ENCODE peak calls at places on chromosomes 2 and 18, in nine cellular contexts. L is choroid plexus epithelial cell, X is heart left ventricle, D is aorta, Y is RWPE2, J is astrocyte of the cerebellum, S is kidney, Z is DND-41, G is HAP-1. V is an unnamed sample.

GRCh38 chr2:213640742-213641425 is 356.6 kb downstream of the SPAG16 start:
- DNase-seq in J (no peak), Y (no peak), S (no peak), D (no peak), G (no peak), X (no peak), Z (no peak), L (no peak), V (no peak)

GRCh38 chr2:171669121-171669520 is 18.1 kb upstream of the DYNC1I2 start:
- DNase-seq in Z (no peak), L (no peak), Y (no peak), X (no peak), S (no peak), J (no peak), D (no peak), G (peak), V (no peak)

GRCh38 chr2:190551928-190552327 is 17.4 kb upstream of the NEMP2 start:
- DNase-seq in J (no peak), G (no peak), S (no peak), Z (no peak), X (peak), L (peak), D (no peak), Y (no peak), V (no peak)

GRCh38 chr2:201470821-201471731 is 19.5 kb downstream of the STRADB start:
- DNase-seq in S (no peak), Y (no peak), X (peak), G (no peak), J (no peak), Z (no peak), L (peak), D (no peak), V (no peak)

GRCh38 chr18:62037989-62038778 is 145.4 kb upstream of the RNF152 start:
- DNase-seq in X (no peak), S (no peak), L (peak), J (no peak), G (no peak), Y (no peak), Z (no peak), D (no peak), V (no peak)

GRCh38 chr2:28413152-28413895 is 20.7 kb downstream of the FOSL2 start:
- DNase-seq in D (peak), G (no peak), X (peak), S (no peak), Y (no peak), J (no peak), Z (peak), L (peak), V (no peak)

GRCh38 chr18:79411614-79412526 is 16.1 kb downstream of the NFATC1 start:
- DNase-seq in L (peak), J (no peak), S (peak), Z (no peak), X (no peak), Y (no peak), G (no peak), D (peak), V (no peak)

GRCh38 chr2:32902174-32902573 is 44.6 kb upstream of the LTBP1 start:
- DNase-seq in L (no peak), X (no peak), Z (no peak), J (no peak), G (no peak), D (no peak), S (no peak), Y (no peak), V (no peak)

DNA sequence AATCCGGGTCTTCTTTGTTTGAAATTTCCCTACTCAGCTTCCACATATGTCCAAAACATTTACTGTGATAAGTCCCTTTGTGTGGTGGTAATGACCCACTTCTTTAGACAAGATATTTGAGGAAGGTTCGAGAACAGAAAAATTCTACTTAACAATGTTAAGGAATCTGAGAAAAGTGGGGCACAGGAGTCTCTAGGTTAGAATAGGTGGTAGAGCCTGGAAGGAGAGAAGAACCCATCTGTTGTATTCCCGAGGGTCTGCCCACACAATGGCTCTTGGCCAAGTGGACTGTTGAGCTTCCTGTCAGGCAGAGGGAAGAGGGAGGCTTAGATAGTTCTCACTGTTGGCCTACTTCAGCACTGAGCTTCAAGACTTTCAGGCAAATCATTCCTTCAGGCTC is 4.3 kb downstream of the IGFBP2 start:
- DNase-seq in L (no peak), D (no peak), Y (no peak), X (no peak), Z (no peak), S (no peak), G (no peak), J (no peak), V (no peak)
- H3K4me3 ChIP-seq in L (no peak), D (no peak), Y (no peak), X (no peak), Z (peak), S (no peak), G (no peak), J (no peak), V (no peak)

DNA sequence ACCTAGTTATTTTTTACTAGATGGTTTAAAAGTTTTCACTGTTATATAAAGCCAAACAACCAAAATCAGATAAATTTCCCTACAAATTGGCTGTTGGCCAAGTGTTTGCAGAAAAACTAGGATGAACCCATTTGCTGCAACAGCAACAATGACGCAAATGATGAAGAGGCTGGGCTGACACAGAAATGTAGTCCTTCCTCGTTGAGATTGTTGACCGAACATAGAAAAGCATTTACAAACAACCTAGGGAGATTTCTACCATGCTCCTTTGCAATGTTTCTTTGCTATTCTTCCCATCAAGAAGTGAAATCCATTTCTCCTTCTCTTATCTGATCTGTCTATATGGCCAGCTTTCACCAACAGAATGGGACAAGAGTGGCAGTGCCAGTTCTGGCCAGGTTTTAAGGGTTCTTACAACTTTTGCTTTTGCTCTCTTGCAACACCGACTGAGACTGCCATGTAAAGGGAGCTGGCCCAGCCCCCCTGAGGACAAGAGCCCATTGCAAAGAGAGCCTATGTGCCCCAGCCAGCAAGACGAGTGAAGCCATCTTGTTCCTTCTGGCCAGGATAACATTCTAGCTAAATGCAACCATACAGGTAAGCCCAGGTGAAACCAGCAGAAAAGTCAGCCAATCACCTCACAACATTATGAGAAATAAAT is 100.9 kb upstream of the RND3 start:
- DNase-seq in L (no peak), G (no peak), Y (no peak), X (no peak), J (no peak), Z (no peak), D (no peak), S (no peak), V (no peak)
- H3K4me3 ChIP-seq in L (no peak), G (no peak), Y (no peak), X (no peak), J (no peak), Z (no peak), D (no peak), S (no peak), V (no peak)

GRCh38 chr2:66573866-66574265 is 138.9 kb downstream of the MEIS1 start:
- DNase-seq in Y (no peak), X (no peak), G (no peak), S (no peak), D (no peak), J (no peak), Z (no peak), L (no peak), V (no peak)
- H3K4me3 ChIP-seq in Y (no peak), X (no peak), G (no peak), S (peak), D (no peak), J (peak), Z (no peak), L (no peak), V (no peak)

DNA sequence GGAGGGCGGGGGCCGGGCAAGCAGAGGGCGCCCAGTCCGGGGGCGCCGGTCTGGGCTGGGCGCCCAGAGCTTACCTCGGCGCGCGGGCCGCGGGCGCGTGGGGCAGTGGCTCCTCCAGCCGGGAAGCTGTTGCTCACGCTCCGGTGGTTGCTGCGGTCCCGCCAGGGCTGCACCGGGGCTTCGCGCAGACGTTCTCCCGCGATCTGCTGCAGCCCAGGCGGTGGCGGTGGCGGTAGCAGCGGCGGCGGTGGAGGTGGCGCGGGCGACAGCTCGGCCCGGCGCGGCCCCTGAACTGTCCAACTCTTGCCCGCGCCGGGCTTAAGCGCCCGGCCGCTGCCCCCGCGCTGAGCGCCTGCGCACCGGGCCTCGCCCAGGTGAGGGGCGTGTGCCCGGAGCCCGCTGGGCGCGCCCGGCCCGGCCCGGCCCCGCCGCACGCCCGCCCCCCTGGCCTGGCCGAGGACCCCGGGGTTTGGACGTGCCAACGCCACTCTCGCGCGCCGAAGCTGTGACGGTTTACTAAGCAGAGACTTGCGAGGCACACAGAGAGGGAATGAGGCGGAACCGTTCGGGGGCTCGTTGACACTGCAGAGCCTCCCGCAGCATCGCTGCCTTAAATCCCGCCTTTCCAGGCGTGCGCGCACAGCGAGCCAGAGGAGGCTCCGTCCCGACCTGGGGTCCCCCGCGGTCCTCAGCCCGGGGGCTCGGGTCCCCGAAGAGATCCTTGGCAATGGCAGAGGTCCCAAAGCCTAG is at the start of gene ZNF385B:
- DNase-seq in D (peak), L (peak), J (no peak), Y (no peak), Z (no peak), X (no peak), S (peak), G (no peak), V (no peak)
- H3K4me3 ChIP-seq in D (peak), L (peak), J (peak), Y (peak), Z (no peak), X (peak), S (peak), G (peak), V (no peak)

DNA sequence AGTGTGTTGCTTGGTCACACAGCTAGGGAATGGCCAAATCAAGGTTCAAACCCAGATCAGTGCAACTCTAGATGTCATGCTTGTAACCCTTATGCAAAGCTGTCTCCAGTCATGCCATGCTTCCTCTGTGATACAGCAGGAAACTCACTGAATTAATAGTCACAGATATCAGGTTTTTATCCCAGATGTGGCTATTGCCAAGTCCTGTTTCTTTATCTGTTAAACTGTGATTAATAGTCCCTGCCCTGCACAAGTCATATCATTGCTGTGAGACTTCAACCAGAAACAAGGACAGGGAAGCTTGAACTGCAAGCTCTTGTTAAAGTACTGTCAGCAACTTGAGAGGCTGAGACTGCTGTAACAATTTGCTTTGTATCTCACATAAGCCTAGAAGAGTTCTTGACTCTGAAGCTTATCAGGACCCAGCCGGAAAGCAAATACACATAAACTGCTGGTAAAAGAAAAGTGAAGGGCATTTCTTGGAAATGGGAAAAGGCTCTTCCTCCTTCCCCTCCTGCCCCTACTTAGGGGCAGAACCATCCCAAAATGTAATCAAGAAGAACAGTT is 609.0 kb downstream of the DCC start:
- DNase-seq in J (no peak), Z (no peak), S (no peak), Y (no peak), X (no peak), L (no peak), D (no peak), G (no peak), V (no peak)
- H3K4me3 ChIP-seq in J (no peak), Z (no peak), S (no peak), Y (no peak), X (no peak), L (no peak), D (no peak), G (no peak), V (no peak)

DNA sequence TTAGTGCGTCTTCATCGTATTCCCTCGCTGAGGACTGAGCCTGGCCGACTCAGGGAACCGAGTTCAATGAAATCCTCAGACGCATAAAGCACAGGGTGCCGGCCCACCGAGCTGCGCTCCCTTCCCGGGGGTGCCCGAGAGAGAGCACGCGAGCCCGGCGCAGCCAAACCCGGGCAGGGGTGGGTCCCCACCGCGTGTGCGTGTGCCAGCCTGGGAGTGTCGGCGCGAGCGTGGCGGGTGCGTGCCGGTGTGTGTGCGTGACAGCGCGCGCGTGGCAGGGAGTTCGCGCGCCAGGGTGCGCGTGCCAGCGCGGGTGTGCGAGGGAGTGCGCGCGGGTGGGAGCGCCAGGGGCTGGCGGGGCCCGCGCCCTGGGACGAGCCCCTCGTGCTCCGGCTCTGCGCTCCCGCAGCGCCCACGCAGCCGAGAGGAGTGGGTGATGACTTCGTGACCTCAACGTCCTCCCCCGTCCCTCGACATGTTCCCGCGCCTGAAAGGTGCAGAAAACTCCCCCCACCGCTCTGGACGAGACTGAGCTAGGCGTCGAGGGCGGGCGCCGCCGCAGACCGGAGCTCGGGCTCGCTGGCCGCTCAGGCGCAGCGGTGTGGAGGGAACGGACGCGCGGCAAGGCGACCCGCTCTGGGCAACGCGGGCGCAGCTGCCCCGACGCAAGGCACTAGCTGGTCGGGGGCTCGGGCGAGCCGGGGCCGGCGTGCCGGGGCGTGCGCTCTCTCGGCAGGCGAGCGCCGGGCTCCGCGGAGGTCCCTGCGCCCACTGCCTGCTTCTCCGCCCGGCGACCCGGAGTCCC is 583.0 kb downstream of the ZEB2 start:
- DNase-seq in Z (no peak), L (peak), S (peak), J (no peak), X (peak), D (peak), G (peak), Y (peak), V (no peak)
- H3K4me3 ChIP-seq in Z (no peak), L (peak), S (peak), J (peak), X (peak), D (peak), G (peak), Y (peak), V (no peak)

GRCh38 chr18:2963048-2963447 is 49.9 kb downstream of the LPIN2 start:
- DNase-seq in Y (no peak), G (no peak), J (no peak), L (no peak), D (no peak), S (no peak), X (no peak), Z (no peak), V (no peak)
- H3K4me3 ChIP-seq in Y (no peak), G (no peak), J (no peak), L (no peak), D (no peak), S (no peak), X (no peak), Z (no peak), V (no peak)

V was measured in Jurkat, Clone E6-1.